ENCODE peak calls at places on chromosome 11, in eight cellular contexts. O is HFF-Myc, A is neural progenitor cell, R is BJ, U is tibial nerve, H is K562, K is SK-N-SH, C is fibroblast of pulmonary artery. W is an unnamed sample.

GRCh38 chr11:129613076-129613475 is 202.6 kb upstream of the TMEM45B start:
- DNase-seq in O (no peak), A (peak), R (no peak), U (no peak), H (no peak), K (no peak), C (peak), W (no peak)

GRCh38 chr11:128551641-128552335 is 35.6 kb downstream of the ETS1 start:
- DNase-seq in O (no peak), A (no peak), R (no peak), U (no peak), H (no peak), K (no peak), C (no peak), W (no peak)

GRCh38 chr11:68843703-68844312 is 2.1 kb upstream of the CPT1A start:
- DNase-seq in O (no peak), A (peak), R (no peak), U (no peak), H (no peak), K (no peak), C (no peak), W (no peak)

GRCh38 chr11:76210920-76211851 is 4.9 kb upstream of the WNT11 start:
- DNase-seq in O (no peak), A (no peak), R (no peak), U (no peak), H (no peak), K (no peak), C (no peak), W (no peak)

GRCh38 chr11:128884703-128885338 is 6.3 kb upstream of the KCNJ5 start:
- DNase-seq in O (peak), A (peak), R (peak), U (peak), H (peak), K (peak), C (peak), W (no peak)

GRCh38 chr11:71988050-71988449 is 10.7 kb upstream of the IL18BP start:
- DNase-seq in O (peak), A (no peak), R (peak), U (no peak), H (no peak), K (no peak), C (peak), W (no peak)

GRCh38 chr11:63907063-63907462 is 9.9 kb downstream of the RCOR2 start:
- DNase-seq in O (no peak), A (no peak), R (no peak), U (no peak), H (no peak), K (peak), C (no peak), W (no peak)

GRCh38 chr11:61855939-61856730 is 28.0 kb downstream of the FADS2 start:
- DNase-seq in O (no peak), A (no peak), R (no peak), U (no peak), H (no peak), K (no peak), C (no peak), W (no peak)

GRCh38 chr11:93908689-93909088 is 58.3 kb upstream of the VSTM5 start:
- DNase-seq in O (peak), A (no peak), R (peak), U (no peak), H (no peak), K (no peak), C (peak), W (peak)

GRCh38 chr11:64758330-64759079 is 1.3 kb downstream of the PYGM start:
- DNase-seq in O (no peak), A (no peak), R (no peak), U (no peak), H (no peak), K (peak), C (no peak), W (no peak)

GRCh38 chr11:23751280-23751679 is 745.6 kb upstream of the LUZP2 start:
- DNase-seq in O (no peak), A (no peak), R (no peak), U (no peak), H (no peak), K (no peak), C (no peak), W (no peak)

GRCh38 chr11:58734681-58735490 is 3.1 kb upstream of the GLYAT start:
- DNase-seq in O (no peak), A (no peak), R (no peak), U (no peak), H (no peak), K (no peak), C (no peak), W (no peak)

GRCh38 chr11:105609341-105609781 is 512 bp upstream of the GRIA4 start:
- DNase-seq in O (no peak), A (peak), R (no peak), U (no peak), H (peak), K (peak), C (peak), W (no peak)

GRCh38 chr11:35418282-35418846 is 994 bp downstream of the SLC1A2 start:
- DNase-seq in O (no peak), A (peak), R (no peak), U (no peak), H (no peak), K (peak), C (no peak), W (no peak)

GRCh38 chr11:13883042-13883441 is 79.5 kb upstream of the SPON1 start:
- DNase-seq in O (no peak), A (no peak), R (no peak), U (no peak), H (no peak), K (no peak), C (no peak), W (no peak)

GRCh38 chr11:65189191-65189590 is 7.5 kb downstream of the CAPN1 start:
- DNase-seq in O (no peak), A (no peak), R (no peak), U (no peak), H (no peak), K (no peak), C (no peak), W (no peak)

GRCh38 chr11:13278620-13279486 is 1.3 kb downstream of the BMAL1 start:
- DNase-seq in O (no peak), A (peak), R (no peak), U (no peak), H (no peak), K (peak), C (no peak), W (no peak)

GRCh38 chr11:15119826-15120225 is 5.1 kb downstream of the INSC start:
- DNase-seq in O (no peak), A (no peak), R (no peak), U (no peak), H (no peak), K (no peak), C (no peak), W (no peak)

GRCh38 chr11:122780296-122780949 is 57.9 kb upstream of the CRTAM start:
- DNase-seq in O (no peak), A (no peak), R (no peak), U (no peak), H (no peak), K (no peak), C (no peak), W (no peak)

GRCh38 chr11:47379317-47379716 is 970 bp upstream of the SPI1 start:
- DNase-seq in O (no peak), A (no peak), R (no peak), U (no peak), H (no peak), K (no peak), C (no peak), W (no peak)

GRCh38 chr11:118820412-118821357 is 29.7 kb upstream of the DDX6 start:
- DNase-seq in O (no peak), A (peak), R (no peak), U (peak), H (no peak), K (peak), C (no peak), W (peak)

GRCh38 chr11:11163256-11163655 is 189.8 kb downstream of the CSNK2A3 start:
- DNase-seq in O (no peak), A (peak), R (no peak), U (no peak), H (peak), K (peak), C (peak), W (no peak)

GRCh38 chr11:124876818-124877630 is 11.8 kb downstream of the ROBO3 start:
- DNase-seq in O (no peak), A (no peak), R (no peak), U (no peak), H (no peak), K (no peak), C (no peak), W (no peak)

GRCh38 chr11:6596237-6596877 is 7.1 kb downstream of the RRP8 start:
- DNase-seq in O (no peak), A (no peak), R (no peak), U (peak), H (no peak), K (no peak), C (no peak), W (no peak)

GRCh38 chr11:67024410-67024809 is 1.5 kb downstream of the SYT12 start:
- DNase-seq in O (no peak), A (no peak), R (no peak), U (no peak), H (no peak), K (no peak), C (no peak), W (no peak)

GRCh38 chr11:67024966-67025365 is 2.0 kb downstream of the SYT12 start:
- DNase-seq in O (no peak), A (no peak), R (no peak), U (no peak), H (no peak), K (no peak), C (no peak), W (no peak)

GRCh38 chr11:67022961-67023956 is at the start of gene SYT12:
- DNase-seq in O (no peak), A (peak), R (no peak), U (no peak), H (no peak), K (peak), C (peak), W (no peak)

GRCh38 chr11:67022341-67022933 is 497 bp upstream of the SYT12 start:
- DNase-seq in O (no peak), A (no peak), R (no peak), U (no peak), H (no peak), K (peak), C (peak), W (peak)

GRCh38 chr11:67023957-67024353 is 1.0 kb downstream of the SYT12 start:
- DNase-seq in O (no peak), A (no peak), R (no peak), U (no peak), H (no peak), K (no peak), C (no peak), W (no peak)
- H3K4me3 ChIP-seq in O (peak), A (peak), R (no peak), U (no peak), H (no peak), K (peak), C (no peak), W (peak)

GRCh38 chr11:19321351-19321750 is 80.6 kb upstream of the E2F8 start:
- DNase-seq in O (no peak), A (no peak), R (no peak), U (no peak), H (no peak), K (no peak), C (no peak), W (no peak)

GRCh38 chr11:19320764-19321163 is 80.0 kb upstream of the E2F8 start:
- DNase-seq in O (no peak), A (no peak), R (no peak), U (peak), H (no peak), K (no peak), C (no peak), W (no peak)

GRCh38 chr11:19327280-19327679 is 86.5 kb upstream of the E2F8 start:
- DNase-seq in O (no peak), A (no peak), R (no peak), U (no peak), H (no peak), K (no peak), C (no peak), W (no peak)

GRCh38 chr11:19326499-19326898 is 85.8 kb upstream of the E2F8 start:
- DNase-seq in O (no peak), A (no peak), R (no peak), U (no peak), H (no peak), K (no peak), C (peak), W (no peak)

DNA sequence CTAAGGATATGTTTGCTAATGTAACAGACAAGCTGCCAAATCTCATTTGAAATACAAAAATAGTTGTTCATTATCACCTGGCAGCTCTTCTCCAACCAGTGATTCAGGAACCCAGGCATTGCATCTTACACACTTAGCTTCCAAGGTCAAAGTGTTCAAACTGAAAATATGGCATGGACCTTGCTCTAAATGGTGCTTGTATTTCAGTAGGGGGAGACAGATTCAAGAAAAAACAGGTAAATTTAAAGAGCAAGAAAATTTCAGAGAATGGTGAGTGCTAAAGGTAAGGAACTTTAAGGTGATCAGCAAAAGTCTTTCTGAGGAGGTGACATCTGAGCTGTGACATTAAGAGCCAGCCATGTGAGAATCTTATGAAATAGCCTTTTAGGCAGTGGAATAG is 82.8 kb upstream of the E2F8 start:
- DNase-seq in O (no peak), A (no peak), R (no peak), U (no peak), H (no peak), K (no peak), C (peak), W (no peak)
- TF ChIP-seq CTCF in O (peak), A (no peak), R (peak), U (no peak), H (peak), K (peak), C (peak), W (peak)

DNA sequence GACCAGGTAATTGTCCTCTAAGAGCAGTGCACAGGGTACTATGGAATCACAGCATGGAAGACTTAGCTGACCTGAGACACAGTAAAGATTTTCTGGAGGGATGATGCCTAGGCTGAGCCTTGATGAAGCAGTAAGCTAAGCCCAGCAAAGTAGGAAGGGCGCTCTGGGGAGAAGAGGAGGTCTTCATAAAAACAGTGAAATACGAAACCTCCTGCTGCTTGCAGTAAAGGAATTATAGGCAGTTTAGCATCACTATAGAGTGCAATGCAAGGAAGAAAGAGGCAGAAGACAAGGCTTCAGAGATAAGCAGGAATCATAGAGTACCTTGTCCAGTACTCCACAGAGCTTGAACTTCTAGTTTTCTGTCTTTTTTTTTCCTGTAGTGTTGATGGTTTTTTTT is 555.7 kb upstream of the CADM1 start:
- DNase-seq in O (no peak), A (no peak), R (no peak), U (no peak), H (no peak), K (no peak), C (no peak), W (no peak)
- H3K4me3 ChIP-seq in O (no peak), A (no peak), R (no peak), U (no peak), H (no peak), K (no peak), C (no peak), W (no peak)

GRCh38 chr11:1636291-1636950 is 6.8 kb downstream of the KRTAP5-5 start:
- DNase-seq in O (no peak), A (peak), R (no peak), U (no peak), H (no peak), K (no peak), C (no peak), W (no peak)
- TF ChIP-seq CTCF in O (no peak), A (no peak), R (no peak), U (no peak), H (no peak), K (no peak), C (no peak), W (no peak)

GRCh38 chr11:67301313-67301921 is 1.9 kb upstream of the SSH3 start:
- DNase-seq in O (no peak), A (no peak), R (no peak), U (no peak), H (no peak), K (no peak), C (no peak), W (no peak)
- H3K4me3 ChIP-seq in O (no peak), A (no peak), R (no peak), U (no peak), H (no peak), K (no peak), C (no peak), W (peak)

GRCh38 chr11:391117-392017 is 2.6 kb upstream of the PKP3 start:
- DNase-seq in O (no peak), A (no peak), R (no peak), U (no peak), H (no peak), K (no peak), C (no peak), W (no peak)

GRCh38 chr11:387193-387793 is 6.7 kb upstream of the PKP3 start:
- DNase-seq in O (no peak), A (no peak), R (no peak), U (no peak), H (no peak), K (no peak), C (no peak), W (no peak)

GRCh38 chr11:393219-394033 is 583 bp upstream of the PKP3 start:
- DNase-seq in O (no peak), A (no peak), R (peak), U (no peak), H (peak), K (no peak), C (peak), W (no peak)

GRCh38 chr11:392102-392777 is 1.8 kb upstream of the PKP3 start:
- DNase-seq in O (no peak), A (no peak), R (no peak), U (no peak), H (no peak), K (no peak), C (no peak), W (no peak)

GRCh38 chr11:390175-390574 is 3.8 kb upstream of the PKP3 start:
- DNase-seq in O (no peak), A (peak), R (no peak), U (no peak), H (peak), K (no peak), C (no peak), W (no peak)
- TF ChIP-seq CTCF in O (no peak), A (peak), R (no peak), U (no peak), H (peak), K (no peak), C (no peak), W (peak)

W was measured in epithelial cell of proximal tubule.